ENCODE peak calls at places on chromosomes 16 and 17, in five cellular contexts. D, Q, U, X and Y are unnamed samples.

GRCh38 chr16:29007865-29008593 is 23.2 kb downstream of the LAT start:
- DNase-seq in D (no peak), Q (no peak), U (peak), X (no peak), Y (no peak)

GRCh38 chr16:89350701-89351380 is 133.3 kb downstream of the ZNF778 start:
- DNase-seq in D (no peak), Q (no peak), U (no peak), X (no peak), Y (no peak)

GRCh38 chr17:45824901-45825492 is 19.7 kb upstream of the SPPL2C start:
- DNase-seq in D (no peak), Q (no peak), U (no peak), X (no peak), Y (no peak)

GRCh38 chr16:27748868-27749546 is 199.1 kb downstream of the KATNIP start:
- DNase-seq in D (no peak), Q (peak), U (peak), X (no peak), Y (peak)

GRCh38 chr17:19654901-19655300 is 6.3 kb downstream of the ALDH3A2 start:
- DNase-seq in D (no peak), Q (no peak), U (no peak), X (no peak), Y (no peak)

GRCh38 chr16:89426736-89427525 is 63.4 kb downstream of the ANKRD11 start:
- DNase-seq in D (no peak), Q (no peak), U (peak), X (no peak), Y (no peak)

GRCh38 chr16:57576429-57576870 is 34.0 kb downstream of the ADGRG5 start:
- DNase-seq in D (peak), Q (peak), U (peak), X (peak), Y (peak)

GRCh38 chr16:22205577-22206012 is 483 bp upstream of the EEF2K start:
- DNase-seq in D (no peak), Q (no peak), U (no peak), X (no peak), Y (no peak)

GRCh38 chr17:48732688-48733629 is 4.4 kb upstream of the HOXB13 start:
- DNase-seq in D (no peak), Q (no peak), U (no peak), X (no peak), Y (no peak)

GRCh38 chr17:70137451-70138230 is 31.7 kb upstream of the KCNJ2 start:
- DNase-seq in D (no peak), Q (peak), U (peak), X (no peak), Y (no peak)

GRCh38 chr17:31433091-31433790 is 41.8 kb downstream of the RAB11FIP4 start:
- DNase-seq in D (no peak), Q (no peak), U (no peak), X (no peak), Y (no peak)

GRCh38 chr17:81365601-81366585 is 29.4 kb upstream of the BAHCC1 start:
- DNase-seq in D (no peak), Q (no peak), U (no peak), X (peak), Y (peak)

GRCh38 chr17:61984826-61985225 is 57.0 kb upstream of the INTS2 start:
- DNase-seq in D (no peak), Q (no peak), U (no peak), X (no peak), Y (no peak)

GRCh38 chr16:12340151-12340733 is 363.7 kb downstream of the SNX29 start:
- DNase-seq in D (no peak), Q (peak), U (peak), X (peak), Y (peak)

GRCh38 chr17:29294580-29294900 is 592 bp upstream of the NUFIP2 start:
- DNase-seq in D (no peak), Q (no peak), U (no peak), X (no peak), Y (no peak)

GRCh38 chr17:75447951-75448856 is 8.2 kb upstream of the TMEM94 start:
- DNase-seq in D (no peak), Q (no peak), U (no peak), X (no peak), Y (no peak)

GRCh38 chr16:67229906-67230808 is 3.2 kb downstream of the TMEM208 start:
- DNase-seq in D (no peak), Q (no peak), U (no peak), X (no peak), Y (no peak)

GRCh38 chr17:27654654-27655524 is 23.9 kb downstream of the LGALS9 start:
- DNase-seq in D (peak), Q (peak), U (peak), X (peak), Y (no peak)

GRCh38 chr17:17391575-17392370 is 85.0 kb upstream of the MED9 start:
- DNase-seq in D (no peak), Q (no peak), U (no peak), X (no peak), Y (no peak)

GRCh38 chr16:48617711-48618148 is 7.8 kb upstream of the N4BP1 start:
- DNase-seq in D (no peak), Q (no peak), U (peak), X (peak), Y (peak)

GRCh38 chr16:57592591-57593003 is 35.8 kb upstream of the ADGRG1 start:
- DNase-seq in D (no peak), Q (no peak), U (no peak), X (peak), Y (no peak)

GRCh38 chr16:81590714-81591537 is 146.3 kb downstream of the CMIP start:
- DNase-seq in D (no peak), Q (no peak), U (no peak), X (no peak), Y (peak)

GRCh38 chr16:28497386-28497785 is 2.9 kb downstream of the APOBR start:
- DNase-seq in D (no peak), Q (no peak), U (no peak), X (no peak), Y (no peak)

GRCh38 chr16:58267524-58268243 is 27.1 kb downstream of the PRSS54 start:
- DNase-seq in D (no peak), Q (no peak), U (no peak), X (no peak), Y (no peak)

GRCh38 chr16:4915226-4915761 is 21.7 kb downstream of the PPL start:
- DNase-seq in D (no peak), Q (no peak), U (peak), X (no peak), Y (no peak)

GRCh38 chr17:66842959-66843358 is 8.0 kb downstream of the CACNG5 start:
- DNase-seq in D (no peak), Q (no peak), U (no peak), X (no peak), Y (no peak)

GRCh38 chr17:50304781-50305404 is 30.6 kb downstream of the TMEM92 start:
- DNase-seq in D (no peak), Q (no peak), U (no peak), X (peak), Y (no peak)

GRCh38 chr17:1882836-1883235 is 53.0 kb downstream of the RPA1 start:
- DNase-seq in D (no peak), Q (peak), U (peak), X (no peak), Y (no peak)

GRCh38 chr16:1772362-1772907 is at the start of gene EME2:
- DNase-seq in D (no peak), Q (peak), U (peak), X (no peak), Y (no peak)

GRCh38 chr17:47615766-47616424 is 33.8 kb upstream of the KPNB1 start:
- DNase-seq in D (no peak), Q (peak), U (peak), X (no peak), Y (no peak)

GRCh38 chr17:39666601-39667261 is 1.5 kb upstream of the PNMT start:
- DNase-seq in D (no peak), Q (no peak), U (peak), X (no peak), Y (no peak)

GRCh38 chr17:57954421-57955182 is 610 bp downstream of the CUEDC1 start:
- DNase-seq in D (no peak), Q (no peak), U (peak), X (peak), Y (peak)

GRCh38 chr17:80678621-80679020 is 134.0 kb downstream of the RPTOR start:
- DNase-seq in D (no peak), Q (no peak), U (peak), X (no peak), Y (no peak)

GRCh38 chr16:24091125-24091524 is 165.0 kb upstream of the CACNG3 start:
- DNase-seq in D (no peak), Q (no peak), U (no peak), X (no peak), Y (no peak)